ENCODE peak calls at places on chromosomes 5 and 9, in six cellular contexts. One of them, this sample, is unnamed.

GRCh38 chr5:76325876-76326491 is 77.1 kb upstream of the IQGAP2 start:
- DNase-seq in CD8-positive, alpha-beta T cell: peak; percentile 31
- DNase-seq in CD8-positive, alpha-beta memory T cell: peak; percentile 66
- DNase-seq in H9: no peak
- DNase-seq in GM23248: no peak
- DNase-seq in uterus: no peak
- DNase-seq in this sample: no peak

GRCh38 chr9:93126151-93126781 is 7.8 kb downstream of the NINJ1 start:
- DNase-seq in GM23248: no peak
- DNase-seq in uterus: peak; percentile 25
- DNase-seq in CD8-positive, alpha-beta memory T cell: peak; percentile 67
- DNase-seq in CD8-positive, alpha-beta T cell: no peak
- DNase-seq in H9: peak; percentile 29
- DNase-seq in this sample: no peak

GRCh38 chr5:77437194-77437593 is 54.9 kb downstream of the WDR41 start:
- DNase-seq in H9: no peak
- DNase-seq in uterus: no peak
- DNase-seq in GM23248: no peak
- DNase-seq in CD8-positive, alpha-beta memory T cell: no peak
- DNase-seq in CD8-positive, alpha-beta T cell: no peak
- DNase-seq in this sample: no peak

GRCh38 chr9:694499-695154 is 146.9 kb upstream of the DMRT1 start:
- DNase-seq in CD8-positive, alpha-beta memory T cell: no peak
- DNase-seq in GM23248: peak; percentile 95
- DNase-seq in CD8-positive, alpha-beta T cell: no peak
- DNase-seq in uterus: peak; percentile 34
- DNase-seq in H9: no peak
- DNase-seq in this sample: peak; percentile 22

GRCh38 chr9:111696796-111697195 is 35.4 kb downstream of the GNG10 start:
- DNase-seq in H9: no peak
- DNase-seq in uterus: no peak
- DNase-seq in GM23248: no peak
- DNase-seq in CD8-positive, alpha-beta T cell: no peak
- DNase-seq in CD8-positive, alpha-beta memory T cell: no peak
- DNase-seq in this sample: no peak

GRCh38 chr9:98427491-98427890 is 172.0 kb upstream of the TBC1D2 start:
- DNase-seq in GM23248: peak; percentile 74
- DNase-seq in uterus: no peak
- DNase-seq in CD8-positive, alpha-beta memory T cell: no peak
- DNase-seq in H9: no peak
- DNase-seq in CD8-positive, alpha-beta T cell: no peak
- DNase-seq in this sample: no peak

GRCh38 chr9:95796029-95796428 is 79.5 kb upstream of the ERCC6L2 start:
- DNase-seq in GM23248: no peak
- DNase-seq in CD8-positive, alpha-beta T cell: no peak
- DNase-seq in CD8-positive, alpha-beta memory T cell: no peak
- DNase-seq in uterus: no peak
- DNase-seq in H9: no peak
- DNase-seq in this sample: no peak

GRCh38 chr5:78162253-78162862 is 132.1 kb downstream of the AP3B1 start:
- DNase-seq in CD8-positive, alpha-beta T cell: no peak
- DNase-seq in uterus: no peak
- DNase-seq in CD8-positive, alpha-beta memory T cell: no peak
- DNase-seq in GM23248: peak; percentile 45
- DNase-seq in H9: no peak
- DNase-seq in this sample: no peak

GRCh38 chr5:14153071-14153864 is 10.1 kb downstream of the TRIO start:
- DNase-seq in CD8-positive, alpha-beta T cell: no peak
- DNase-seq in CD8-positive, alpha-beta memory T cell: no peak
- DNase-seq in H9: no peak
- DNase-seq in GM23248: no peak
- DNase-seq in uterus: no peak
- DNase-seq in this sample: no peak

GRCh38 chr5:39604491-39604890 is 179.7 kb upstream of the DAB2 start:
- DNase-seq in H9: no peak
- DNase-seq in CD8-positive, alpha-beta memory T cell: no peak
- DNase-seq in GM23248: no peak
- DNase-seq in CD8-positive, alpha-beta T cell: no peak
- DNase-seq in uterus: no peak
- DNase-seq in this sample: no peak

GRCh38 chr9:125784286-125785049 is 37.3 kb downstream of the PBX3 start:
- DNase-seq in uterus: no peak
- DNase-seq in H9: no peak
- DNase-seq in GM23248: peak; percentile 21
- DNase-seq in CD8-positive, alpha-beta memory T cell: no peak
- DNase-seq in CD8-positive, alpha-beta T cell: no peak
- DNase-seq in this sample: no peak

GRCh38 chr9:20564650-20565049 is 57.6 kb downstream of the MLLT3 start:
- DNase-seq in uterus: no peak
- DNase-seq in GM23248: no peak
- DNase-seq in H9: no peak
- DNase-seq in CD8-positive, alpha-beta memory T cell: no peak
- DNase-seq in CD8-positive, alpha-beta T cell: no peak
- DNase-seq in this sample: no peak

GRCh38 chr5:156647034-156647451 is 203.1 kb upstream of the PPP1R2B start:
- DNase-seq in CD8-positive, alpha-beta memory T cell: no peak
- DNase-seq in CD8-positive, alpha-beta T cell: no peak
- DNase-seq in GM23248: no peak
- DNase-seq in H9: no peak
- DNase-seq in uterus: no peak
- DNase-seq in this sample: no peak

GRCh38 chr9:26870292-26870691 is 22.3 kb downstream of the CAAP1 start:
- DNase-seq in uterus: no peak
- DNase-seq in CD8-positive, alpha-beta memory T cell: no peak
- DNase-seq in H9: no peak
- DNase-seq in GM23248: peak; percentile 2
- DNase-seq in CD8-positive, alpha-beta T cell: no peak
- DNase-seq in this sample: no peak

GRCh38 chr9:133897675-133898074 is 94.4 kb downstream of the VAV2 start:
- DNase-seq in H9: no peak
- DNase-seq in GM23248: peak; percentile 24
- DNase-seq in CD8-positive, alpha-beta memory T cell: no peak
- DNase-seq in uterus: no peak
- DNase-seq in CD8-positive, alpha-beta T cell: no peak
- DNase-seq in this sample: no peak

GRCh38 chr9:127860779-127861178 is 6.3 kb upstream of the ENG start:
- DNase-seq in H9: no peak
- DNase-seq in CD8-positive, alpha-beta memory T cell: no peak
- DNase-seq in uterus: no peak
- DNase-seq in GM23248: no peak
- DNase-seq in CD8-positive, alpha-beta T cell: no peak
- DNase-seq in this sample: no peak

GRCh38 chr5:89012361-89012760 is 129.4 kb upstream of the MEF2C start:
- DNase-seq in H9: no peak
- DNase-seq in CD8-positive, alpha-beta T cell: no peak
- DNase-seq in CD8-positive, alpha-beta memory T cell: no peak
- DNase-seq in uterus: no peak
- DNase-seq in GM23248: no peak
- DNase-seq in this sample: no peak

GRCh38 chr5:1568201-1568979 is 44.6 kb upstream of the LPCAT1 start:
- DNase-seq in H9: no peak
- DNase-seq in CD8-positive, alpha-beta memory T cell: no peak
- DNase-seq in GM23248: peak; percentile 88
- DNase-seq in uterus: no peak
- DNase-seq in CD8-positive, alpha-beta T cell: no peak
- DNase-seq in this sample: no peak

GRCh38 chr5:123610665-123611406 is 98.9 kb downstream of the CSNK1G3 start:
- DNase-seq in CD8-positive, alpha-beta T cell: no peak
- DNase-seq in CD8-positive, alpha-beta memory T cell: peak; percentile 22
- DNase-seq in GM23248: peak; percentile 74
- DNase-seq in H9: no peak
- DNase-seq in uterus: no peak
- DNase-seq in this sample: no peak

GRCh38 chr5:129110742-129111141 is 16.2 kb downstream of the ISOC1 start:
- DNase-seq in CD8-positive, alpha-beta memory T cell: no peak
- DNase-seq in GM23248: peak; percentile 5
- DNase-seq in uterus: no peak
- DNase-seq in H9: no peak
- DNase-seq in CD8-positive, alpha-beta T cell: no peak
- DNase-seq in this sample: no peak

GRCh38 chr9:133710661-133711427 is 27.3 kb downstream of the SARDH start:
- DNase-seq in CD8-positive, alpha-beta memory T cell: no peak
- DNase-seq in GM23248: no peak
- DNase-seq in CD8-positive, alpha-beta T cell: no peak
- DNase-seq in H9: no peak
- DNase-seq in uterus: no peak
- DNase-seq in this sample: no peak

GRCh38 chr9:69425402-69425801 is 100.4 kb downstream of the ENTREP1 start:
- DNase-seq in CD8-positive, alpha-beta T cell: no peak
- DNase-seq in H9: no peak
- DNase-seq in CD8-positive, alpha-beta memory T cell: no peak
- DNase-seq in uterus: no peak
- DNase-seq in GM23248: no peak
- DNase-seq in this sample: no peak

GRCh38 chr9:38708759-38709158 is 11.2 kb downstream of the FAM240B start:
- DNase-seq in CD8-positive, alpha-beta memory T cell: no peak
- DNase-seq in CD8-positive, alpha-beta T cell: no peak
- DNase-seq in uterus: no peak
- DNase-seq in GM23248: no peak
- DNase-seq in H9: no peak
- DNase-seq in this sample: no peak

GRCh38 chr5:166123698-166124097 is 2167.7 kb upstream of the WWC1 start:
- DNase-seq in H9: no peak
- DNase-seq in uterus: no peak
- DNase-seq in GM23248: no peak
- DNase-seq in CD8-positive, alpha-beta T cell: no peak
- DNase-seq in CD8-positive, alpha-beta memory T cell: no peak
- DNase-seq in this sample: no peak

GRCh38 chr5:156615901-156616300 is 234.2 kb upstream of the PPP1R2B start:
- DNase-seq in CD8-positive, alpha-beta T cell: no peak
- DNase-seq in CD8-positive, alpha-beta memory T cell: no peak
- DNase-seq in H9: no peak
- DNase-seq in uterus: no peak
- DNase-seq in GM23248: no peak
- DNase-seq in this sample: no peak

GRCh38 chr9:130137870-130138653 is 34.1 kb upstream of the NCS1 start:
- DNase-seq in CD8-positive, alpha-beta T cell: no peak
- DNase-seq in H9: peak; percentile 81
- DNase-seq in CD8-positive, alpha-beta memory T cell: no peak
- DNase-seq in uterus: peak; percentile 74
- DNase-seq in GM23248: peak; percentile 97
- DNase-seq in this sample: peak; percentile 69
- H3K27ac ChIP-seq in CD8-positive, alpha-beta T cell: no peak overlapping the region
- H3K27ac ChIP-seq in H9: no peak overlapping the region
- H3K27ac ChIP-seq in CD8-positive, alpha-beta memory T cell: no peak overlapping the region
- H3K27ac ChIP-seq in uterus: peak overlapping the region; percentile 75
- H3K27ac ChIP-seq in GM23248: peak overlapping the region; percentile 82
- H3K27ac ChIP-seq in this sample: peak overlapping the region; percentile 88

GRCh38 chr5:139765409-139766217 is 30.0 kb upstream of the PSD2 start:
- DNase-seq in CD8-positive, alpha-beta T cell: peak; percentile 77
- DNase-seq in H9: peak; percentile 85
- DNase-seq in GM23248: peak; percentile 88
- DNase-seq in uterus: peak; percentile 80
- DNase-seq in CD8-positive, alpha-beta memory T cell: peak; percentile 86
- DNase-seq in this sample: peak; percentile 77
- H3K27ac ChIP-seq in CD8-positive, alpha-beta T cell: no peak overlapping the region
- H3K27ac ChIP-seq in H9: no peak overlapping the region
- H3K27ac ChIP-seq in GM23248: no peak overlapping the region
- H3K27ac ChIP-seq in uterus: no peak overlapping the region
- H3K27ac ChIP-seq in CD8-positive, alpha-beta memory T cell: no peak overlapping the region
- H3K27ac ChIP-seq in this sample: no peak overlapping the region

GRCh38 chr9:129414377-129415021 is 206.4 kb downstream of the C9orf50 start:
- DNase-seq in CD8-positive, alpha-beta memory T cell: peak; percentile 78
- DNase-seq in CD8-positive, alpha-beta T cell: peak; percentile 31
- DNase-seq in uterus: peak; percentile 59
- DNase-seq in GM23248: peak; percentile 86
- DNase-seq in H9: no peak
- DNase-seq in this sample: no peak

GRCh38 chr9:129415031-129415953 is 205.6 kb downstream of the C9orf50 start:
- DNase-seq in uterus: no peak
- DNase-seq in H9: no peak
- DNase-seq in CD8-positive, alpha-beta T cell: no peak
- DNase-seq in CD8-positive, alpha-beta memory T cell: no peak
- DNase-seq in GM23248: no peak
- DNase-seq in this sample: no peak

GRCh38 chr9:129411501-129412175 is 209.3 kb downstream of the C9orf50 start:
- DNase-seq in GM23248: no peak
- DNase-seq in uterus: no peak
- DNase-seq in CD8-positive, alpha-beta memory T cell: peak; percentile 42
- DNase-seq in CD8-positive, alpha-beta T cell: no peak
- DNase-seq in H9: no peak
- DNase-seq in this sample: no peak

GRCh38 chr9:129413537-129414376 is 207.1 kb downstream of the C9orf50 start:
- DNase-seq in CD8-positive, alpha-beta T cell: peak; percentile 100
- DNase-seq in H9: peak; percentile 96
- DNase-seq in CD8-positive, alpha-beta memory T cell: peak; percentile 99
- DNase-seq in uterus: peak; percentile 99
- DNase-seq in GM23248: peak; percentile 100
- DNase-seq in this sample: peak; percentile 99

DNA sequence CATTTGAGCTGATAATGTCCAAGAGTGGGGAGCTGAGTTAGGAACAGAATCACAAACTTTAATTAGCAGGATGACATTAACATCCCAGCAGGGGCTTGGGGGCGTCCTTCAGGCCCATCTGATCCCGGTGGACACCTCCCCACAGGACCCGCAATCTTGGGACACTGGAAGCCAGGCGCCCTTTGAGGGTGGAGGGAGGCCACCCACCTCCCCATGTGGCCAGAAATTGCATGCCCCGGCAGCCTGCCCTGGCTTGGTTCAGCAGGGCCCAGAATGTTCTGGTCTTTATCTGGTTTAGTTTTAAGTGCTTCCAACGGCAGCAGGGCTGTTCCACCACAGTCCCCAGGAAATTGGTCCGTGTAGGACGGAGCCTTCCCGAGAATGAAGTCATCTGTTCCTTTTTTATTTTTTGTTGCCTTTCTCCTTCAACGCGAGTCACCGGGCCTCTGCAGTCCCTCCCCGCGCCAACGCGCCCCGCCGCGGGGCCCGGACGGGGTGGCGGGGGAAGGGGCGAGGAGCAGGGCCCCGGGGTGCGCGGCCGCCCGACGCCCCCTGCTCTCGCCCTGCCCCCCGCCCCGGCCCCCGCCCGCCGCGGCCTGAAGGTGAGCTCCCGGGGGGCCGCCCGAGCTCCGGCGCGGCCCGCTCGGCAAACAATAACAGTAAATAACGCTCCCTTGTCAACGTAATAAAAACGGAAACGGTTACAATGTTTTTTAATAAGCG is 207.9 kb downstream of the C9orf50 start:
- DNase-seq in uterus: peak; percentile 78
- DNase-seq in CD8-positive, alpha-beta T cell: peak; percentile 42
- DNase-seq in H9: no peak
- DNase-seq in CD8-positive, alpha-beta memory T cell: peak; percentile 76
- DNase-seq in GM23248: peak; percentile 94
- DNase-seq in this sample: peak; percentile 77
- H3K27ac ChIP-seq in uterus: peak overlapping the region; percentile 99
- H3K27ac ChIP-seq in CD8-positive, alpha-beta T cell: peak overlapping the region; percentile 99
- H3K27ac ChIP-seq in H9: no peak overlapping the region
- H3K27ac ChIP-seq in CD8-positive, alpha-beta memory T cell: peak overlapping the region; percentile 95
- H3K27ac ChIP-seq in GM23248: peak overlapping the region; percentile 100
- H3K27ac ChIP-seq in this sample: peak overlapping the region; percentile 99

DNA sequence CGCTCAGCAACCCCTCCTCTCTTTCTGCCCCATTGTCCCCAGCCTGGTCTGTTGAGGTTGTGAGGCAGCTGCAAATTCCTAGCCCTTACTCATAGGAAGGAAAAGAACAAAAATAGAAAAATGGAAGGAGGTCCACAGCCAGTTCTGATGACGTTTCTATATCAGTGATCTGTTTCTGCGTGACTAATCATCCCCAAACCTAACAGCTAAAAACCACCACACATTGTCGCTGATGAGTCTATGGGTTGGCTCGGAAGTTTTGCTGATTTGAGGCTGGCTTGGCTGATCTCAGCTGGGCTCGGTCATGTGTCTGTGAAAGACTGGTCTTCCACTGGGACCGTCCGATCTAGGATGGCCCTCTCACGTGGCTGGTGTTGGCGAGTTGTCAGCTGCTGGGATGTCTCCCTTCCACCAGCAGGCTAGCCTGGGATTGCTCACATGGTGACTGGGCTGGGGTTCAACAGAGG is 200.6 kb upstream of the ZNF618 start:
- DNase-seq in GM23248: peak; percentile 99
- DNase-seq in uterus: peak; percentile 78
- DNase-seq in H9: no peak
- DNase-seq in CD8-positive, alpha-beta T cell: no peak
- DNase-seq in CD8-positive, alpha-beta memory T cell: no peak
- DNase-seq in this sample: peak; percentile 74
- H3K27ac ChIP-seq in GM23248: peak overlapping the region; percentile 92
- H3K27ac ChIP-seq in uterus: peak overlapping the region; percentile 46
- H3K27ac ChIP-seq in H9: no peak overlapping the region
- H3K27ac ChIP-seq in CD8-positive, alpha-beta T cell: no peak overlapping the region
- H3K27ac ChIP-seq in CD8-positive, alpha-beta memory T cell: no peak overlapping the region
- H3K27ac ChIP-seq in this sample: no peak overlapping the region

This sample was measured in adrenal gland.